ENCODE peak calls at places on chromosomes 12 and 14, in five cellular contexts. S is HCT116, V is PC-3, D is GM23338, U is neural progenitor cell. X is an unnamed sample.

GRCh38 chr12:115840159-115840558 is 437.3 kb downstream of the MED13L start:
- DNase-seq in S (no peak), V (peak), D (no peak), U (no peak), X (peak)

GRCh38 chr12:104506691-104507401 is 50.1 kb downstream of the CHST11 start:
- DNase-seq in S (no peak), V (no peak), D (peak), U (no peak), X (no peak)

GRCh38 chr12:111361717-111362576 is 6.9 kb downstream of the PHETA1 start:
- DNase-seq in S (no peak), V (no peak), D (no peak), U (no peak), X (peak)

GRCh38 chr14:67557118-67557517 is 24.0 kb downstream of the PLEKHH1 start:
- DNase-seq in S (no peak), V (no peak), D (peak), U (no peak), X (peak)

GRCh38 chr14:101114726-101115481 is 211.4 kb upstream of the RTL1 start:
- DNase-seq in S (no peak), V (no peak), D (no peak), U (no peak), X (no peak)

GRCh38 chr14:88834883-88835431 is 10.5 kb downstream of the TTC8 start:
- DNase-seq in S (no peak), V (peak), D (no peak), U (no peak), X (no peak)

GRCh38 chr14:39419272-39419671 is 13.0 kb downstream of the FBXO33 start:
- DNase-seq in S (no peak), V (no peak), D (no peak), U (no peak), X (no peak)

GRCh38 chr12:95277139-95277538 is 59.5 kb downstream of the VEZT start:
- DNase-seq in S (no peak), V (peak), D (no peak), U (no peak), X (no peak)

GRCh38 chr14:33331176-33331949 is 392.7 kb downstream of the NPAS3 start:
- DNase-seq in S (no peak), V (no peak), D (no peak), U (no peak), X (no peak)

GRCh38 chr12:125137776-125138344 is 72.6 kb downstream of the AACS start:
- DNase-seq in S (no peak), V (no peak), D (no peak), U (no peak), X (no peak)

GRCh38 chr12:124655317-124656213 is 88.2 kb upstream of the NCOR2 start:
- DNase-seq in S (no peak), V (no peak), D (peak), U (peak), X (peak)

GRCh38 chr12:51818567-51819300 is 29.8 kb downstream of the FIGNL2 start:
- DNase-seq in S (no peak), V (peak), D (no peak), U (no peak), X (no peak)

GRCh38 chr14:103258211-103258610 is 75.8 kb upstream of the EIF5 start:
- DNase-seq in S (no peak), V (no peak), D (no peak), U (no peak), X (no peak)

GRCh38 chr12:94925729-94926128 is 77.8 kb downstream of the NDUFA12 start:
- DNase-seq in S (no peak), V (no peak), D (no peak), U (no peak), X (no peak)

GRCh38 chr14:60681271-60681670 is 32.0 kb upstream of the SIX1 start:
- DNase-seq in S (no peak), V (no peak), D (no peak), U (no peak), X (no peak)
- TF ChIP-seq EZH2phosphoT487 in S (no peak), V (no peak), D (no peak), U (no peak), X (no peak)

DNA sequence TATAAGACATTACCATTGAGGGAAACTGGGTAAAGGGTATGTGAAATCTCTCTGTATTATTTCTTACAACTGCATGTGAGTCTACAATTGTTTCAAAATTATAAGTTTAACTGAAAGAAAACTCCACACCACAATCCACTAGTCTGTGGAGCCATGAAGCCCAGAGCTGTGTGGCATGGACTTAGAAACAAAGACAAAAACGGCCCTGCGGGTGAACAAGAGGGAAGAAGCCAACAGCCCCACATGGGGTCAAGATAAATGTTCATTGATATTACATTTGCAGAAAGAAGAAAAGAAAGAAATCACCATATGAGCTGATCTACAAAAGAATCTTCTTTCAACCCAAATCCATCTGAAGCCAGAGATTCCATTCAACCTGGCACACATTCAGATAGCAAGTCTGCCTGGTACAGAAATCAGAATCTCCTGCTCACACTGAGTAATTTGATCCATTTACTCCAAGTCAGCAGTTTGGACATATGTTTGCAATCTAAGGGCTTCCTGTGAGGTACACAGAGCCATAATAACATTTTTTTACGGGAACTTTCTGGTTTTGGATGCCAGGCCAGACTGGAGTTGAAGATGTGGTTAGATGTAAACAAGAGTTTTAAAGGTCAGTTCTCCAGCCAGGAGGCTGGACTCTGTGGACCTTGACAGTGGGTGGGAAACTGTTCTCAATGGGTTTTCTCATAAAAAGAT is 18.0 kb upstream of the TSPAN11 start:
- DNase-seq in S (no peak), V (peak), D (no peak), U (no peak), X (peak)
- TF ChIP-seq EZH2phosphoT487 in S (no peak), V (no peak), D (no peak), U (no peak), X (no peak)

DNA sequence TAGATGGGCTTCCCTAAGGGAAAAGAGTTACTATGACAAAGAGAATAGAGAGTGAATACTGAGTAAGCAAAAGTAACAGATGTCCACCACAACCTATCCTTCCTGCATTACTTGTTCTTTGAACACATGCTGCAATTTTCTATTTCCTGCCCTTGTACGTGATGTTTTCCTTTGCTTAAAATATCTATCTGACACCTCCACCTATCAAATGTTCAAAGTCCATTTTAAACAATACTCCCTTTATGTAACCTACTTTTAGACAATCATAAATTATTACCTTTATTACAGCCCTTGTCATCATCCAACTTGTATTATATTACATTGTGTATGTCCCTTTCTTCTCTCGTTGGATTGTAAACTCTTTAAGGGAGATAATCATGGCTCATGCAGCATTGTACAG is 147.2 kb upstream of the DYRK2 start:
- DNase-seq in S (no peak), V (no peak), D (no peak), U (no peak), X (no peak)
- TF ChIP-seq EZH2phosphoT487 in S (no peak), V (no peak), D (no peak), U (no peak), X (no peak)

DNA sequence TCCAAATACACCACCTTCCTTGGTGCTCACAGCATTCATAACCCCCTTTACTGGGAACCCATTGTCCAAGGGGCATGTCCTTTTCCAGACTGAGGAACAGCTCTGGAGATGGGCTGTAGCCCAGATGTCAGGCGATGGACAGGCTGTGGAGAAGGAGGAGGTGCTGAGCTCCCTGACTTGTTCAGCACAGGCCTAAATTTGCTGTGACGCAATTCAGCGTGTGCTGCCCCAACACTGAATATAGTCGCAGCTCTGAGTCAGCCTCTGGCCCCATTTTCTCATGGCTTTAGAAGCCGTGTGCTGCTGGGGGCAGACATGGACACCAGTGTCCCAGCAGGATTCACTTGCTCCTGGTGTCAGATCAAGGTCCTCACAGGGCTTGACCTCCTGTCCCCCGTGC is 269.1 kb downstream of the EMP1 start:
- DNase-seq in S (no peak), V (no peak), D (no peak), U (no peak), X (no peak)
- TF ChIP-seq EZH2phosphoT487 in S (no peak), V (no peak), D (no peak), U (no peak), X (no peak)